ENCODE peak calls at places on chromosome 12, in seven cellular contexts. One of them, this sample, is unnamed.

GRCh38 chr12:46998811-46999368 is 80.5 kb upstream of the PCED1B start:
- DNase-seq in frontal cortex: no peak
- DNase-seq in stimulated activated naive CD4-positive, alpha-beta T cell treated with Interleukin-2 at 50 U/mL for 16 hours: no peak
- DNase-seq in caudate nucleus: no peak
- DNase-seq in EH: peak; percentile 86
- DNase-seq in GM20000: no peak
- DNase-seq in activated naive CD4-positive, alpha-beta T cell: no peak
- DNase-seq in this sample: no peak

GRCh38 chr12:131827961-131828534 is at the start of gene MMP17:
- DNase-seq in frontal cortex: peak; percentile 77
- DNase-seq in caudate nucleus: no peak
- DNase-seq in EH: peak; percentile 80
- DNase-seq in stimulated activated naive CD4-positive, alpha-beta T cell treated with Interleukin-2 at 50 U/mL for 16 hours: peak; percentile 18
- DNase-seq in activated naive CD4-positive, alpha-beta T cell: no peak
- DNase-seq in GM20000: peak; percentile 80
- DNase-seq in this sample: no peak

GRCh38 chr12:18798445-18799139 is 60.7 kb downstream of the CAPZA3 start:
- DNase-seq in activated naive CD4-positive, alpha-beta T cell: no peak
- DNase-seq in EH: peak; percentile 35
- DNase-seq in stimulated activated naive CD4-positive, alpha-beta T cell treated with Interleukin-2 at 50 U/mL for 16 hours: no peak
- DNase-seq in caudate nucleus: no peak
- DNase-seq in GM20000: no peak
- DNase-seq in frontal cortex: no peak
- DNase-seq in this sample: no peak

GRCh38 chr12:5910790-5911548 is 34.1 kb downstream of the ANO2 start:
- DNase-seq in activated naive CD4-positive, alpha-beta T cell: no peak
- DNase-seq in GM20000: no peak
- DNase-seq in stimulated activated naive CD4-positive, alpha-beta T cell treated with Interleukin-2 at 50 U/mL for 16 hours: no peak
- DNase-seq in EH: no peak
- DNase-seq in frontal cortex: no peak
- DNase-seq in caudate nucleus: no peak
- DNase-seq in this sample: no peak

GRCh38 chr12:106511365-106511764 is 71.4 kb upstream of the RFX4 start:
- DNase-seq in activated naive CD4-positive, alpha-beta T cell: no peak
- DNase-seq in frontal cortex: no peak
- DNase-seq in GM20000: no peak
- DNase-seq in stimulated activated naive CD4-positive, alpha-beta T cell treated with Interleukin-2 at 50 U/mL for 16 hours: no peak
- DNase-seq in caudate nucleus: no peak
- DNase-seq in EH: no peak
- DNase-seq in this sample: no peak

GRCh38 chr12:123513805-123514204 is 19.7 kb downstream of the RILPL1 start:
- DNase-seq in activated naive CD4-positive, alpha-beta T cell: no peak
- DNase-seq in stimulated activated naive CD4-positive, alpha-beta T cell treated with Interleukin-2 at 50 U/mL for 16 hours: no peak
- DNase-seq in frontal cortex: no peak
- DNase-seq in EH: no peak
- DNase-seq in caudate nucleus: no peak
- DNase-seq in GM20000: no peak
- DNase-seq in this sample: no peak

GRCh38 chr12:49838973-49839633 is 3.8 kb downstream of the BCDIN3D start:
- DNase-seq in caudate nucleus: no peak
- DNase-seq in stimulated activated naive CD4-positive, alpha-beta T cell treated with Interleukin-2 at 50 U/mL for 16 hours: no peak
- DNase-seq in EH: peak; percentile 66
- DNase-seq in GM20000: peak; percentile 40
- DNase-seq in activated naive CD4-positive, alpha-beta T cell: no peak
- DNase-seq in frontal cortex: no peak
- DNase-seq in this sample: no peak

GRCh38 chr12:98935847-98936246 is 290.8 kb downstream of the APAF1 start:
- DNase-seq in frontal cortex: no peak
- DNase-seq in caudate nucleus: no peak
- DNase-seq in activated naive CD4-positive, alpha-beta T cell: no peak
- DNase-seq in stimulated activated naive CD4-positive, alpha-beta T cell treated with Interleukin-2 at 50 U/mL for 16 hours: no peak
- DNase-seq in GM20000: no peak
- DNase-seq in EH: no peak
- DNase-seq in this sample: no peak

GRCh38 chr12:108214486-108214885 is 85.4 kb downstream of the WSCD2 start:
- DNase-seq in GM20000: peak; percentile 55
- DNase-seq in caudate nucleus: no peak
- DNase-seq in EH: peak; percentile 19
- DNase-seq in frontal cortex: peak; percentile 24
- DNase-seq in stimulated activated naive CD4-positive, alpha-beta T cell treated with Interleukin-2 at 50 U/mL for 16 hours: no peak
- DNase-seq in activated naive CD4-positive, alpha-beta T cell: no peak
- DNase-seq in this sample: no peak